ENCODE peak calls at places on chromosomes 4 and X, in seven cellular contexts. S is mesendoderm; W is AG04450; O is fibroblast of lung; J is psoas muscle; G is CD8-positive, alpha-beta memory T cell; M is GM23338. X is an unnamed sample. For H3K27me3, the result is how much of the 10 kb centered on the place peaks cover.

GRCh38 chr4:931194-931959 is 739 bp downstream of the GAK start:
- DNase-seq in G (peak), O (peak), W (no peak), M (no peak), J (peak), S (no peak), X (peak)

GRCh38 chr4:38091636-38092035 is 131.4 kb downstream of the PTTG2 start:
- DNase-seq in O (peak), G (no peak), J (no peak), S (no peak), W (peak), M (no peak), X (no peak)

GRCh38 chr4:182764137-182764536 is 153.0 kb downstream of the DCTD start:
- DNase-seq in M (no peak), G (no peak), W (no peak), S (peak), O (no peak), J (no peak), X (no peak)

GRCh38 chr4:173509031-173510001 is 20.7 kb downstream of the HAND2 start:
- DNase-seq in G (no peak), J (no peak), S (peak), W (no peak), M (peak), O (peak), X (no peak)

GRCh38 chrX:110403436-110403835 is 44.8 kb downstream of the RTL9 start:
- DNase-seq in S (no peak), M (no peak), W (no peak), O (no peak), G (no peak), J (no peak), X (no peak)

GRCh38 chr4:62225972-62226371 is 1025.8 kb downstream of the ADGRL3 start:
- DNase-seq in J (no peak), M (no peak), G (no peak), S (no peak), O (peak), W (no peak), X (no peak)

GRCh38 chr4:139523076-139523475 is 32.9 kb downstream of the SETD7 start:
- DNase-seq in O (no peak), M (no peak), S (no peak), J (no peak), G (no peak), W (no peak), X (no peak)

GRCh38 chr4:56768772-56769171 is 52.7 kb downstream of the SPINK2 start:
- DNase-seq in O (no peak), J (no peak), S (no peak), M (peak), G (no peak), W (no peak), X (no peak)

GRCh38 chrX:39149761-39150160 is 348.5 kb downstream of the MID1IP1 start:
- DNase-seq in M (peak), W (peak), G (peak), O (peak), J (peak), S (peak), X (peak)

GRCh38 chrX:151543706-151544105 is 19.8 kb upstream of the PASD1 start:
- DNase-seq in M (no peak), W (no peak), G (no peak), O (no peak), S (no peak), J (no peak), X (no peak)

GRCh38 chrX:53486285-53486684 is 52.1 kb upstream of the HSD17B10 start:
- DNase-seq in O (no peak), M (no peak), S (no peak), G (no peak), J (no peak), W (no peak), X (no peak)

GRCh38 chrX:136586386-136586785 is 54.4 kb downstream of the VGLL1 start:
- DNase-seq in G (peak), M (no peak), O (no peak), S (no peak), W (no peak), J (no peak), X (peak)

GRCh38 chr4:176638992-176639391 is 153.7 kb downstream of the VEGFC start:
- DNase-seq in W (no peak), O (no peak), S (no peak), J (no peak), M (no peak), G (no peak), X (no peak)

GRCh38 chr4:38751341-38752043 is 31.3 kb downstream of the TLR10 start:
- DNase-seq in G (no peak), M (no peak), J (no peak), S (no peak), O (no peak), W (no peak), X (no peak)

GRCh38 chr4:64777286-64777685 is 368.0 kb upstream of the TECRL start:
- DNase-seq in G (no peak), W (no peak), S (no peak), M (no peak), O (no peak), J (no peak), X (no peak)

GRCh38 chrX:76253432-76253831 is 80.6 kb downstream of the PBDC1 start:
- DNase-seq in S (peak), O (peak), J (no peak), M (peak), G (no peak), W (peak), X (peak)

GRCh38 chrX:25028726-25029125 is 13.0 kb upstream of the ARX start:
- DNase-seq in G (no peak), O (peak), W (no peak), S (no peak), M (no peak), J (no peak), X (no peak)

GRCh38 chr4:148740701-148741100 is 298.5 kb upstream of the NR3C2 start:
- DNase-seq in W (no peak), O (no peak), S (no peak), M (no peak), G (no peak), J (no peak), X (no peak)

GRCh38 chr4:168825975-168826374 is 184.1 kb downstream of the CBR4 start:
- DNase-seq in J (no peak), S (no peak), G (no peak), W (no peak), M (no peak), O (no peak), X (no peak)

GRCh38 chr4:12979797-12980196 is 504.3 kb downstream of the RAB28 start:
- DNase-seq in J (no peak), W (no peak), S (no peak), O (no peak), G (no peak), M (no peak), X (no peak)

GRCh38 chrX:19699151-19699550 is 183.8 kb upstream of the MAP3K15 start:
- DNase-seq in W (no peak), M (no peak), G (no peak), S (no peak), J (no peak), O (no peak), X (no peak)

GRCh38 chrX:68940601-68941000 is 111.8 kb downstream of the EFNB1 start:
- DNase-seq in J (no peak), O (no peak), S (no peak), M (no peak), W (no peak), G (no peak), X (no peak)

GRCh38 chr4:124710911-124711310 is 1.6 kb downstream of the ANKRD50 start:
- DNase-seq in J (no peak), S (no peak), G (no peak), M (no peak), O (peak), W (no peak), X (no peak)

GRCh38 chr4:137125011-137125410 is 407.3 kb downstream of the PCDH18 start:
- DNase-seq in W (no peak), J (peak), O (peak), G (no peak), S (no peak), M (no peak), X (no peak)

GRCh38 chrX:74423289-74423985 is 2.1 kb downstream of the SLC16A2 start:
- DNase-seq in O (no peak), J (no peak), M (peak), W (no peak), S (no peak), G (no peak), X (no peak)

GRCh38 chrX:15985937-15986336 is 131.3 kb upstream of the AP1S2 start:
- DNase-seq in M (no peak), W (no peak), O (no peak), J (no peak), G (no peak), S (no peak), X (no peak)

GRCh38 chrX:14209034-14209433 is 179.3 kb upstream of the GEMIN8 start:
- DNase-seq in O (no peak), J (no peak), M (no peak), G (no peak), W (no peak), S (no peak), X (no peak)

GRCh38 chrX:17077349-17077748 is 130.9 kb downstream of the REPS2 start:
- DNase-seq in S (no peak), O (no peak), W (no peak), G (no peak), J (no peak), M (no peak), X (no peak)

GRCh38 chr4:47543331-47543730 is 58.3 kb downstream of the ATP10D start:
- DNase-seq in M (no peak), O (no peak), W (no peak), J (no peak), G (no peak), S (no peak), X (no peak)

GRCh38 chr4:162201673-162202072 is 37.9 kb upstream of the FSTL5 start:
- DNase-seq in J (no peak), M (no peak), W (no peak), S (no peak), G (no peak), O (no peak), X (no peak)

GRCh38 chrX:132217203-132218073 is 1.8 kb downstream of the RAP2C start:
- DNase-seq in W (no peak), J (peak), S (peak), O (peak), M (peak), G (peak), X (peak)

GRCh38 chrX:150935466-150935865 is 37.0 kb upstream of the CD99L2 start:
- DNase-seq in G (no peak), M (no peak), S (no peak), O (peak), W (no peak), J (no peak), X (no peak)

GRCh38 chrX:17706676-17707075 is 30.6 kb upstream of the SCML1 start:
- DNase-seq in J (no peak), S (peak), G (no peak), M (no peak), W (peak), O (peak), X (no peak)

DNA sequence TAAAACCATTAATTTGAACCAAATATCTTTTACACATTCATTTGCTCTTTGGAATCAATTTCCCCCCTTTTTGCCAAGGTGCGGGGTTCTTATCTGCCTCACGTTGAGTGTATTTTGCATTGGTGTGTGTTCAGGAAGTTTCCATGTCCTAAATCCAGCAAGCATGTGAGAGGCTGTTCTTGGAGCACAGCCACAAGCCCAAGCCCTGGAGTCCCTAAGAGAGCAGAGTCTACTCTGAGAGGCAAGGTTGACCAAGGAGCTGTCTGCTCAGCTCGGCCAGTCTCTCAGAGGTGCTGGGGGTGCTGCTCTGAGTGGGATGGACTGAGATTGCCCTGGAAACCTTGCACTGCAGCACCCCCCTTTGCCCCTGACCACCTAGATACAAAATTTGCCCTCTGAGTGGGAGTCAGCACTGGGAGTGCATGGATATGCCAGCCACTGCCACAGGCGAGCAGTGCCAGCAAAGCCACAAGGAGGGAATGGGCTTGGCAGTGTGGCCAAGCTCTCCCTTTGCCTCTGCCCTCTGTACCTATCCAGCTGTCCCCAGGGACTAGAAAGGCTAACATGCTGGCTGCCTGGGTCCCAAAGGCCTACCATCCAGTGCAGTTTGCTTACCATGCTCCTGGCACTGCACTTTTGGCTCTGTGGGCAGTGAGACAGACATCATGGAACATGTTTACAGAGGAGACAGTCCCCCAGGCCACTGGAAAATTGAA is 20.5 kb upstream of the FAM193A start:
- DNase-seq in W (no peak), M (no peak), G (no peak), S (no peak), J (no peak), O (no peak), X (no peak)
- H3K27me3 ChIP-seq in W (under half), M (under half), G (under half), S (under half), J (under half), O (under half), X (under half)

GRCh38 chrX:139801397-139801813 is 93.4 kb upstream of the MCF2 start:
- DNase-seq in S (no peak), M (no peak), O (no peak), W (no peak), J (no peak), G (no peak), X (no peak)
- H3K27me3 ChIP-seq in S (under half), M (under half), O (under half), W (under half), J (under half), G (under half), X (under half)

GRCh38 chrX:117977521-117977920 is 139.1 kb downstream of the KLHL13 start:
- DNase-seq in M (no peak), W (no peak), O (peak), S (no peak), J (no peak), G (no peak), X (no peak)

GRCh38 chrX:117982702-117983392 is 133.8 kb downstream of the KLHL13 start:
- DNase-seq in G (no peak), J (no peak), S (no peak), O (no peak), M (no peak), W (no peak), X (no peak)

GRCh38 chrX:117972681-117973080 is 143.9 kb downstream of the KLHL13 start:
- DNase-seq in J (no peak), G (no peak), O (no peak), W (no peak), S (peak), M (peak), X (no peak)

GRCh38 chrX:117973175-117974075 is 143.2 kb downstream of the KLHL13 start:
- DNase-seq in O (no peak), J (no peak), W (no peak), M (no peak), S (peak), G (no peak), X (no peak)

DNA sequence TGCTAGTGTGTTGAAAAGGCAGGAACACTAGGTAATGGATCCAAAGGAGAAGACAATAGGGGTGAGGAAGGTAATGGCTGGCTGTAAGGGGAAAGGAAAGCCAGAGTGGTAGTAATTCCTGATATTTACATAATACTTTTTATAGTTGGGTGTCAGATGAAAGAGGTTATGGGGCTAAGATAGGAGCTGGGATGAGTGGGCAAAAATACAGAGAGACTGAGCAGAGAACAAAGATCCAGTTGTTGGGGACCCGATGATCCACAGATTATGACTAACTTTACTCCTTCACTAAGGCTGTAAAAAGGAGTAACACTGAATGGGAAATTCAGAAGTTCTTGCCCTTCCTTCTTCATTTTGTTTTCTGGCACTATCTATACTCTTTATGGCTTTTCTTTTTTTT is 138.2 kb downstream of the KLHL13 start:
- DNase-seq in S (no peak), W (no peak), G (no peak), M (no peak), J (no peak), O (no peak), X (no peak)
- H3K27me3 ChIP-seq in S (under half), W (under half), G (under half), M (under half), J (under half), O (under half), X (under half)

DNA sequence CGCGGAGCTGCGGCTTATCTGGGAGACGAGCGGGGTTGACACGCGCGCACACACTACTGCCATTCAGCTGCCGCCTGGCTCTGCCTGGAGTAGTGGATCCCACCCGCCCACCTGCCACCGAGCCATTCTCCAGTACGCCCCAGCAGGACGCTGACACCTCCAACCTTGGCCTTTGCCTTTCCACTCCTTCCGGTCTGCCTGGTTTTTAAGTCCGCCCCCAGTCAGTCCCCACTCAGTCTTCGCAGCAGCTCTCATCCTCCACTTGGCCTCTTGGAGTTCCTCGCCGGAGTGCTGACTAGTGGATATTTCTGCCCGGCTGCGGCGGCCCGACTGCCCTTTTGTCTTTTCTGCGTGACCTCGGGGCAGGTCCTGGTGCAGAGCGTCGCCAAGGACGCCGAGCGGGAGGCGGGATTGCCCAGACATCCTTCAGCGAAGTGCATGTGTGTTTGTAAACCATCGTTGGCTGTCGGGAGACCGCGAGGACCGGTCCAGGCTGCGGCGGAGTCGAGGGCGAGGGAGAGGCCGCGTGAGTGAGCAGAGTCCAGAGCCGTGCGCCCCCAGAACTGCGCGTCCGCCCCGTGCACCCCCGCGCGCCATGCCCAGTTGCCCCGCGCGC is 1.1 kb downstream of the SLIT2 start:
- DNase-seq in J (peak), W (no peak), M (peak), S (peak), O (peak), G (no peak), X (no peak)
- H3K27me3 ChIP-seq in J (under half), W (under half), M (half or more), S (under half), O (under half), G (under half), X (under half)